ENCODE peak calls at places on chromosomes 13 and 19, in nine cellular contexts. Y, I, S, E, N, P, C, L and B are unnamed samples.

GRCh38 chr19:49149652-49150105 is 5.5 kb downstream of the HRC start:
- DNase-seq in E (no peak), L (peak), P (no peak), N (peak), C (peak), I (peak), Y (peak), S (peak), B (peak)

GRCh38 chr19:17579523-17580244 is 24.2 kb downstream of the COLGALT1 start:
- DNase-seq in C (peak), P (peak), Y (peak), I (peak), S (no peak), L (no peak), E (no peak), N (peak), B (no peak)

GRCh38 chr19:42601811-42602443 is 7.2 kb upstream of the CEACAM8 start:
- DNase-seq in Y (no peak), C (no peak), I (no peak), E (no peak), S (no peak), P (no peak), L (no peak), N (peak), B (no peak)

GRCh38 chr13:90769387-90769786 is 578.1 kb upstream of the MIR17HG start:
- DNase-seq in C (no peak), P (no peak), E (no peak), N (no peak), I (no peak), Y (no peak), L (no peak), S (no peak), B (no peak)

GRCh38 chr19:4375620-4376228 is 24.6 kb downstream of the SH3GL1 start:
- DNase-seq in N (peak), L (no peak), P (no peak), Y (peak), I (peak), E (no peak), S (no peak), C (no peak), B (no peak)

GRCh38 chr19:28463493-28464053 is 749.4 kb downstream of the UQCRFS1 start:
- DNase-seq in C (no peak), I (no peak), S (no peak), L (no peak), P (no peak), E (no peak), Y (no peak), N (no peak), B (no peak)

GRCh38 chr13:106354961-106355360 is 180.5 kb downstream of the EFNB2 start:
- DNase-seq in L (no peak), Y (no peak), I (no peak), S (no peak), C (no peak), E (no peak), P (no peak), N (no peak), B (no peak)

GRCh38 chr13:44795176-44795575 is 194.1 kb downstream of the NUFIP1 start:
- DNase-seq in E (no peak), N (no peak), I (no peak), C (no peak), L (no peak), S (no peak), Y (no peak), P (no peak), B (no peak)

GRCh38 chr19:36009220-36009619 is 607 bp upstream of the SYNE4 start:
- DNase-seq in C (peak), I (peak), L (peak), Y (peak), N (peak), P (peak), S (peak), E (no peak), B (peak)

GRCh38 chr13:66558511-66558910 is 671.6 kb downstream of the PCDH9 start:
- DNase-seq in I (no peak), C (no peak), L (no peak), P (no peak), N (no peak), E (no peak), Y (peak), S (no peak), B (no peak)

GRCh38 chr13:40492511-40492910 is 173.9 kb downstream of the FOXO1 start:
- DNase-seq in I (no peak), Y (no peak), C (no peak), N (no peak), E (no peak), S (peak), L (no peak), P (no peak), B (no peak)

GRCh38 chr13:24159362-24159761 is 1.2 kb upstream of the SPATA13 start:
- DNase-seq in S (no peak), Y (no peak), P (no peak), N (no peak), L (no peak), E (no peak), I (no peak), C (no peak), B (no peak)

GRCh38 chr13:47454986-47455385 is 546.1 kb downstream of the SUCLA2 start:
- DNase-seq in N (peak), S (no peak), Y (peak), P (no peak), I (no peak), E (no peak), C (no peak), L (no peak), B (no peak)

GRCh38 chr13:111943229-111943795 is 123.6 kb upstream of the SOX1 start:
- DNase-seq in P (no peak), E (no peak), C (no peak), Y (no peak), L (no peak), I (no peak), S (no peak), N (no peak), B (no peak)

GRCh38 chr19:11435833-11436313 is 438 bp downstream of the PRKCSH start:
- DNase-seq in E (no peak), Y (no peak), N (no peak), S (no peak), P (peak), I (peak), C (no peak), L (no peak), B (no peak)

GRCh38 chr13:90760639-90761038 is 586.8 kb upstream of the MIR17HG start:
- DNase-seq in C (no peak), E (no peak), Y (no peak), N (no peak), S (no peak), L (no peak), P (no peak), I (no peak), B (no peak)

GRCh38 chr19:42185281-42185680 is 32.2 kb downstream of the DEDD2 start:
- DNase-seq in N (peak), C (no peak), P (no peak), L (no peak), Y (no peak), I (peak), S (no peak), E (no peak), B (peak)

GRCh38 chr13:88248393-88248792 is 577.2 kb downstream of the SLITRK5 start:
- DNase-seq in L (no peak), C (peak), Y (no peak), I (no peak), N (no peak), P (no peak), S (no peak), E (no peak), B (no peak)

GRCh38 chr13:33139186-33139585 is 123.0 kb downstream of the KL start:
- DNase-seq in Y (no peak), P (no peak), S (peak), N (no peak), I (no peak), C (peak), E (no peak), L (no peak), B (peak)

GRCh38 chr19:28290963-28291657 is 921.8 kb downstream of the UQCRFS1 start:
- DNase-seq in C (no peak), L (no peak), E (no peak), N (no peak), S (no peak), P (no peak), I (no peak), Y (no peak), B (no peak)

GRCh38 chr13:45280751-45281634 is 60.0 kb downstream of the TPT1 start:
- DNase-seq in Y (peak), E (no peak), P (peak), C (peak), I (peak), N (peak), L (peak), S (peak), B (peak)

GRCh38 chr19:1875646-1876493 is 9.4 kb downstream of the ABHD17A start:
- DNase-seq in Y (peak), C (peak), S (peak), L (peak), N (peak), E (peak), I (peak), P (peak), B (peak)